ENCODE peak calls at places on chromosomes 5 and 9, in six cellular contexts. One of them, this sample, is unnamed.

GRCh38 chr5:36507332-36507952 is 99.0 kb upstream of the SLC1A3 start:
- DNase-seq in transverse colon: peak
- DNase-seq in islet precursor cell: peak
- DNase-seq in lower leg skin: peak
- DNase-seq in SW 1271: peak
- DNase-seq in stimulated activated CD4-positive, alpha-beta T cell treated with anti-CD3 and anti-CD28 coated beads, TNF-alpha, amount 100 ng/mL, for 4 hours: peak
- DNase-seq in this sample: peak

GRCh38 chr9:23648651-23649050 is 177.4 kb downstream of the ELAVL2 start:
- DNase-seq in islet precursor cell: no peak
- DNase-seq in transverse colon: no peak
- DNase-seq in SW 1271: no peak
- DNase-seq in stimulated activated CD4-positive, alpha-beta T cell treated with anti-CD3 and anti-CD28 coated beads, TNF-alpha, amount 100 ng/mL, for 4 hours: no peak
- DNase-seq in lower leg skin: no peak
- DNase-seq in this sample: no peak

GRCh38 chr9:89639961-89640360 is 35.1 kb downstream of the GADD45G start:
- DNase-seq in transverse colon: no peak
- DNase-seq in lower leg skin: no peak
- DNase-seq in SW 1271: no peak
- DNase-seq in islet precursor cell: no peak
- DNase-seq in stimulated activated CD4-positive, alpha-beta T cell treated with anti-CD3 and anti-CD28 coated beads, TNF-alpha, amount 100 ng/mL, for 4 hours: no peak
- DNase-seq in this sample: no peak

GRCh38 chr9:109372246-109372645 is 51.4 kb upstream of the EPB41L4B start:
- DNase-seq in islet precursor cell: peak
- DNase-seq in stimulated activated CD4-positive, alpha-beta T cell treated with anti-CD3 and anti-CD28 coated beads, TNF-alpha, amount 100 ng/mL, for 4 hours: no peak
- DNase-seq in transverse colon: no peak
- DNase-seq in lower leg skin: no peak
- DNase-seq in SW 1271: no peak
- DNase-seq in this sample: no peak

GRCh38 chr5:9799601-9800000 is 169.4 kb upstream of the TAS2R1 start:
- DNase-seq in stimulated activated CD4-positive, alpha-beta T cell treated with anti-CD3 and anti-CD28 coated beads, TNF-alpha, amount 100 ng/mL, for 4 hours: no peak
- DNase-seq in islet precursor cell: no peak
- DNase-seq in transverse colon: no peak
- DNase-seq in SW 1271: no peak
- DNase-seq in lower leg skin: no peak
- DNase-seq in this sample: no peak

GRCh38 chr5:168424506-168425298 is 61.6 kb upstream of the RARS1 start:
- DNase-seq in transverse colon: no peak
- DNase-seq in islet precursor cell: no peak
- DNase-seq in SW 1271: no peak
- DNase-seq in lower leg skin: no peak
- DNase-seq in stimulated activated CD4-positive, alpha-beta T cell treated with anti-CD3 and anti-CD28 coated beads, TNF-alpha, amount 100 ng/mL, for 4 hours: no peak
- DNase-seq in this sample: no peak

GRCh38 chr5:131825404-131826013 is 28.7 kb upstream of the FNIP1 start:
- DNase-seq in islet precursor cell: peak
- DNase-seq in stimulated activated CD4-positive, alpha-beta T cell treated with anti-CD3 and anti-CD28 coated beads, TNF-alpha, amount 100 ng/mL, for 4 hours: no peak
- DNase-seq in lower leg skin: no peak
- DNase-seq in transverse colon: no peak
- DNase-seq in SW 1271: no peak
- DNase-seq in this sample: no peak

GRCh38 chr9:137372693-137373610 is 50.0 kb downstream of the EXD3 start:
- DNase-seq in islet precursor cell: no peak
- DNase-seq in SW 1271: no peak
- DNase-seq in stimulated activated CD4-positive, alpha-beta T cell treated with anti-CD3 and anti-CD28 coated beads, TNF-alpha, amount 100 ng/mL, for 4 hours: no peak
- DNase-seq in transverse colon: no peak
- DNase-seq in lower leg skin: no peak
- DNase-seq in this sample: no peak

GRCh38 chr5:122704247-122705036 is 70.4 kb upstream of the SNX2 start:
- DNase-seq in islet precursor cell: no peak
- DNase-seq in SW 1271: peak
- DNase-seq in lower leg skin: no peak
- DNase-seq in stimulated activated CD4-positive, alpha-beta T cell treated with anti-CD3 and anti-CD28 coated beads, TNF-alpha, amount 100 ng/mL, for 4 hours: no peak
- DNase-seq in transverse colon: no peak
- DNase-seq in this sample: peak

GRCh38 chr9:37968228-37968672 is 64.3 kb upstream of the SLC25A51 start:
- DNase-seq in SW 1271: no peak
- DNase-seq in stimulated activated CD4-positive, alpha-beta T cell treated with anti-CD3 and anti-CD28 coated beads, TNF-alpha, amount 100 ng/mL, for 4 hours: no peak
- DNase-seq in transverse colon: peak
- DNase-seq in islet precursor cell: no peak
- DNase-seq in lower leg skin: no peak
- DNase-seq in this sample: no peak

GRCh38 chr5:160188151-160188967 is 40.9 kb upstream of the FABP6 start:
- DNase-seq in lower leg skin: peak
- DNase-seq in islet precursor cell: peak
- DNase-seq in SW 1271: no peak
- DNase-seq in stimulated activated CD4-positive, alpha-beta T cell treated with anti-CD3 and anti-CD28 coated beads, TNF-alpha, amount 100 ng/mL, for 4 hours: no peak
- DNase-seq in transverse colon: peak
- DNase-seq in this sample: peak

GRCh38 chr9:3088166-3088702 is 244.3 kb upstream of the PUM3 start:
- DNase-seq in islet precursor cell: no peak
- DNase-seq in stimulated activated CD4-positive, alpha-beta T cell treated with anti-CD3 and anti-CD28 coated beads, TNF-alpha, amount 100 ng/mL, for 4 hours: no peak
- DNase-seq in transverse colon: no peak
- DNase-seq in lower leg skin: no peak
- DNase-seq in SW 1271: no peak
- DNase-seq in this sample: no peak

GRCh38 chr9:136587944-136588662 is 42.3 kb upstream of the NOTCH1 start:
- DNase-seq in stimulated activated CD4-positive, alpha-beta T cell treated with anti-CD3 and anti-CD28 coated beads, TNF-alpha, amount 100 ng/mL, for 4 hours: no peak
- DNase-seq in transverse colon: no peak
- DNase-seq in islet precursor cell: no peak
- DNase-seq in lower leg skin: no peak
- DNase-seq in SW 1271: no peak
- DNase-seq in this sample: no peak

GRCh38 chr5:137231535-137231934 is 267.6 kb downstream of the SPOCK1 start:
- DNase-seq in transverse colon: no peak
- DNase-seq in SW 1271: no peak
- DNase-seq in islet precursor cell: no peak
- DNase-seq in lower leg skin: no peak
- DNase-seq in stimulated activated CD4-positive, alpha-beta T cell treated with anti-CD3 and anti-CD28 coated beads, TNF-alpha, amount 100 ng/mL, for 4 hours: no peak
- DNase-seq in this sample: no peak

GRCh38 chr5:7878381-7878873 is 9.5 kb downstream of the MTRR start:
- DNase-seq in SW 1271: no peak
- DNase-seq in islet precursor cell: no peak
- DNase-seq in stimulated activated CD4-positive, alpha-beta T cell treated with anti-CD3 and anti-CD28 coated beads, TNF-alpha, amount 100 ng/mL, for 4 hours: no peak
- DNase-seq in lower leg skin: no peak
- DNase-seq in transverse colon: no peak
- DNase-seq in this sample: no peak

GRCh38 chr9:22682536-22683392 is 236.1 kb downstream of the DMRTA1 start:
- DNase-seq in islet precursor cell: peak
- DNase-seq in SW 1271: no peak
- DNase-seq in stimulated activated CD4-positive, alpha-beta T cell treated with anti-CD3 and anti-CD28 coated beads, TNF-alpha, amount 100 ng/mL, for 4 hours: no peak
- DNase-seq in lower leg skin: no peak
- DNase-seq in transverse colon: no peak
- DNase-seq in this sample: no peak

GRCh38 chr9:134322781-134323241 is 3.4 kb upstream of the RXRA start:
- DNase-seq in lower leg skin: no peak
- DNase-seq in SW 1271: no peak
- DNase-seq in stimulated activated CD4-positive, alpha-beta T cell treated with anti-CD3 and anti-CD28 coated beads, TNF-alpha, amount 100 ng/mL, for 4 hours: no peak
- DNase-seq in transverse colon: peak
- DNase-seq in islet precursor cell: no peak
- DNase-seq in this sample: no peak

GRCh38 chr5:113212244-113212920 is 222.4 kb downstream of the TSSK1B start:
- DNase-seq in transverse colon: no peak
- DNase-seq in SW 1271: no peak
- DNase-seq in stimulated activated CD4-positive, alpha-beta T cell treated with anti-CD3 and anti-CD28 coated beads, TNF-alpha, amount 100 ng/mL, for 4 hours: no peak
- DNase-seq in islet precursor cell: no peak
- DNase-seq in lower leg skin: no peak
- DNase-seq in this sample: peak

GRCh38 chr9:90826326-90827020 is 24.9 kb downstream of the SYK start:
- DNase-seq in transverse colon: no peak
- DNase-seq in SW 1271: no peak
- DNase-seq in islet precursor cell: no peak
- DNase-seq in stimulated activated CD4-positive, alpha-beta T cell treated with anti-CD3 and anti-CD28 coated beads, TNF-alpha, amount 100 ng/mL, for 4 hours: no peak
- DNase-seq in lower leg skin: no peak
- DNase-seq in this sample: no peak

This sample was measured in SJSA1.